ENCODE peak calls at places on chromosomes 5 and 9, in ten cellular contexts. Q is heart left ventricle, Z is suprapubic skin, Y is kidney, W is neuronal stem cell, L is cardiac muscle cell, E is stomach, G is SJSA1, V is astrocyte, C is endothelial cell of umbilical vein. T is an unnamed sample. For H3K36me3, the result is how much of the 10 kb centered on the place peaks cover.

GRCh38 chr5:5404376-5404775 is 18.1 kb upstream of the ICE1 start:
- DNase-seq in Q (no peak), W (no peak), C (no peak), Z (no peak), E (no peak), G (no peak), V (no peak), Y (no peak), L (no peak), T (no peak)

GRCh38 chr9:125971895-125972729 is 224.9 kb downstream of the PBX3 start:
- DNase-seq in L (no peak), W (no peak), Q (no peak), Z (no peak), E (no peak), V (no peak), Y (no peak), C (no peak), G (no peak), T (no peak)

GRCh38 chr5:83340511-83340918 is 131.0 kb upstream of the VCAN start:
- DNase-seq in V (no peak), Y (no peak), L (no peak), E (no peak), G (no peak), W (no peak), Z (no peak), C (no peak), Q (no peak), T (no peak)

GRCh38 chr9:312596-313320 is 98.1 kb downstream of the DOCK8 start:
- DNase-seq in G (no peak), E (no peak), Y (no peak), V (no peak), W (no peak), L (no peak), Z (no peak), Q (no peak), C (no peak), T (no peak)

GRCh38 chr5:171966270-171966669 is 40.2 kb downstream of the FBXW11 start:
- DNase-seq in V (no peak), C (peak), Q (no peak), G (no peak), Y (no peak), E (no peak), L (no peak), W (no peak), Z (no peak), T (no peak)

GRCh38 chr5:153775923-153776322 is 262.8 kb downstream of the FAM114A2 start:
- DNase-seq in E (no peak), Y (no peak), C (no peak), V (no peak), Q (no peak), Z (no peak), L (no peak), G (no peak), W (no peak), T (no peak)

GRCh38 chr5:73312146-73312871 is 136.3 kb downstream of the FOXD1 start:
- DNase-seq in C (no peak), L (no peak), E (no peak), Z (no peak), Y (peak), Q (no peak), G (peak), W (no peak), V (peak), T (no peak)

GRCh38 chr9:4932681-4933080 is 52.4 kb upstream of the JAK2 start:
- DNase-seq in G (no peak), V (no peak), Q (no peak), E (no peak), Y (no peak), C (no peak), W (no peak), Z (no peak), L (no peak), T (no peak)

GRCh38 chr5:38208782-38209378 is 49.5 kb upstream of the EGFLAM start:
- DNase-seq in E (no peak), Y (no peak), W (peak), C (peak), V (peak), L (peak), Z (no peak), Q (no peak), G (no peak), T (peak)

GRCh38 chr5:150021491-150022162 is 21.1 kb downstream of the HMGXB3 start:
- DNase-seq in Y (peak), Z (no peak), Q (peak), L (no peak), C (peak), G (peak), W (no peak), V (peak), E (no peak), T (peak)

GRCh38 chr9:93295031-93295430 is 111.1 kb downstream of the WNK2 start:
- DNase-seq in V (no peak), Z (peak), Y (peak), Q (no peak), L (no peak), E (no peak), C (no peak), W (no peak), G (no peak), T (no peak)

GRCh38 chr9:35341585-35341984 is 148.3 kb upstream of the RUSC2 start:
- DNase-seq in C (peak), L (peak), Q (peak), W (no peak), G (no peak), Z (no peak), Y (peak), V (peak), E (peak), T (peak)

GRCh38 chr5:59042683-59043082 is 459.8 kb downstream of the RAB3C start:
- DNase-seq in G (no peak), W (no peak), Q (peak), V (peak), Y (no peak), E (peak), Z (no peak), L (peak), C (no peak), T (peak)

GRCh38 chr5:172008689-172009141 is 2.3 kb upstream of the FBXW11 start:
- DNase-seq in G (no peak), L (peak), C (no peak), W (no peak), Z (no peak), V (peak), Y (no peak), Q (no peak), E (no peak), T (no peak)

GRCh38 chr5:132180134-132180745 is 47.4 kb downstream of the P4HA2 start:
- DNase-seq in Z (no peak), G (no peak), V (peak), Y (no peak), Q (no peak), C (peak), W (peak), E (no peak), L (peak), T (no peak)

GRCh38 chr5:98789029-98789428 is 15.6 kb downstream of the RGMB start:
- DNase-seq in Y (no peak), Q (no peak), Z (no peak), W (no peak), E (no peak), L (no peak), G (no peak), V (no peak), C (no peak), T (no peak)
- H3K36me3 ChIP-seq in Y (under half), Q (under half), Z (under half), W (half or more), E (under half), L (under half), G (half or more), V (half or more), C (under half), T (under half)

GRCh38 chr5:880816-881550 is 11.6 kb downstream of the BRD9 start:
- DNase-seq in G (no peak), Q (no peak), W (no peak), Z (no peak), C (no peak), E (no peak), Y (peak), L (no peak), V (no peak), T (no peak)

GRCh38 chr5:873328-873727 is 19.3 kb downstream of the BRD9 start:
- DNase-seq in G (no peak), Y (no peak), E (no peak), W (no peak), Q (no peak), V (no peak), Z (no peak), L (no peak), C (peak), T (no peak)

GRCh38 chr5:878125-878524 is 14.5 kb downstream of the BRD9 start:
- DNase-seq in G (no peak), L (no peak), E (no peak), Q (no peak), C (no peak), V (no peak), Z (no peak), W (no peak), Y (peak), T (no peak)

GRCh38 chr5:875931-876330 is 16.7 kb downstream of the BRD9 start:
- DNase-seq in V (no peak), C (no peak), W (no peak), G (no peak), Y (peak), E (no peak), Q (no peak), L (no peak), Z (no peak), T (no peak)

DNA sequence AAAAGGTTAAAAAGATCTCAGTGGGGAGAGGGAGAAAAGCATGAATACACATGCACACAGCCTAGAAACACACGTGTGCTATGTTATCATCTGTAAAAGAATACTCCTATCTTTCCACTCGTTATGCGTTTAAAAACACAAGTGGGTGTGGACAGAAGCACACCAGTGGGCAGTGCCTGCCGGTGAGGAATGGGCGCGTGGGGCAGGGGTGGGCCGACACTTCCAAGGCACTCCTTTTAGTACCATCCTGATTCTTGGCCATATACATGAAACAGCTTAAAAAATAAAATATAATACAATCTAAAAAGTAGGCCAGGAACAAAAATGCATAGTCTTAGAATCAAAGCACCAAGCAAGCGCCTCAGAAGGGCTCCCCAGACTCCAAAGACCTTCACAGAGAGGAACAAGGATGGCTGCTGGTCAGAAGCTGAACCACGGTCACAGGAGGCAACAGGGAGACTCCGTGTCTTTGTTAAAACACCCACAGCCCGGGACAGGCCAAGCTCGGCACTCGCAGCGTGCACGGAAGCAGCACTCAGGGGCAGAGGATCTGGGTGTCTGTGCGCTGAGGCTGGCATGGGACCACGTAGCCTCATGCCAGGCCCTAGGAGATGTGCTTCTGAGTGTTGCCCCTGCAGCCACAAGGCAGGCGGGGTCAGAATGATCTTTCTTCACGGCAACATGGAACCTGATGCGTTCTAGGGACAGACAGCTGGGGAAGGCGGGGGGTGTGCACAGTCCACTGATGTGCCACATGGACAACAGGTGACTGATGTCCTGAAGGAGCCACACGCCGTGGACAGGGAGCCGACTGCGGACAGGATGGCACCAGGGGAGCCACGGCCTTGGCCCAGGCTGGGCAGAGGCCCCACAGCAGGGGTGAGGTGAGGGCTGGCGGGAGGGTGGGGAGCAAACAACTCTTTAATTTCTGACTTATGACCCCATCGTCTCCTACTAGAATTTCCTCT is 15.9 kb downstream of the BRD9 start:
- DNase-seq in Z (no peak), C (no peak), L (no peak), Y (peak), Q (no peak), W (no peak), G (no peak), E (no peak), V (no peak), T (no peak)
- H3K36me3 ChIP-seq in Z (half or more), C (under half), L (under half), Y (under half), Q (under half), W (half or more), G (half or more), E (half or more), V (under half), T (under half)

GRCh38 chr9:69229367-69229766 is 55.3 kb downstream of the TJP2 start:
- DNase-seq in Y (no peak), E (no peak), L (no peak), V (no peak), W (no peak), G (no peak), C (no peak), Z (no peak), Q (no peak), T (no peak)
- H3K36me3 ChIP-seq in Y (under half), E (half or more), L (half or more), V (under half), W (half or more), G (under half), C (under half), Z (half or more), Q (under half), T (half or more)

DNA sequence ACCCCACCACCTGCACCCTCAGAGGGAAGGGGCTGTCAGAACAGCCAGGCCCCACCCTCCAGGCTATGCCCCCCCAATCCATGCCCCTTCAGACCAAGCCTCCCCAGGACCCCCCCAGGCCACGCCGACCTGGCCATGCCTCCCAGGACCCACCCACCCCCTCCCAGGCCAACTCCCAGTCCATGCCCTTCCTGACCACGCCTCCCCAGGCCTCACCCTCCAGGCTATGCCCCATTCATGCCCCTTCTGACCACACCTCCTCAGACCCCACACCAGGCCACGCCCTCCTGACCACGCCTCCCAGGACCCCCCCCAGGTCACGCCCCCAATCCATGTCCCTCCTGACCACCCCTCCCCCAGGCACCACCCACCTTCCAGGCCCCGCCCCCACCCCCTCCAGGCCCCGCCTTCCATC is 27.6 kb downstream of the TPPP start:
- DNase-seq in Z (peak), V (no peak), E (no peak), Q (peak), W (no peak), Y (peak), C (no peak), L (no peak), G (no peak), T (no peak)
- H3K36me3 ChIP-seq in Z (under half), V (under half), E (half or more), Q (under half), W (half or more), Y (under half), C (under half), L (under half), G (under half), T (under half)

DNA sequence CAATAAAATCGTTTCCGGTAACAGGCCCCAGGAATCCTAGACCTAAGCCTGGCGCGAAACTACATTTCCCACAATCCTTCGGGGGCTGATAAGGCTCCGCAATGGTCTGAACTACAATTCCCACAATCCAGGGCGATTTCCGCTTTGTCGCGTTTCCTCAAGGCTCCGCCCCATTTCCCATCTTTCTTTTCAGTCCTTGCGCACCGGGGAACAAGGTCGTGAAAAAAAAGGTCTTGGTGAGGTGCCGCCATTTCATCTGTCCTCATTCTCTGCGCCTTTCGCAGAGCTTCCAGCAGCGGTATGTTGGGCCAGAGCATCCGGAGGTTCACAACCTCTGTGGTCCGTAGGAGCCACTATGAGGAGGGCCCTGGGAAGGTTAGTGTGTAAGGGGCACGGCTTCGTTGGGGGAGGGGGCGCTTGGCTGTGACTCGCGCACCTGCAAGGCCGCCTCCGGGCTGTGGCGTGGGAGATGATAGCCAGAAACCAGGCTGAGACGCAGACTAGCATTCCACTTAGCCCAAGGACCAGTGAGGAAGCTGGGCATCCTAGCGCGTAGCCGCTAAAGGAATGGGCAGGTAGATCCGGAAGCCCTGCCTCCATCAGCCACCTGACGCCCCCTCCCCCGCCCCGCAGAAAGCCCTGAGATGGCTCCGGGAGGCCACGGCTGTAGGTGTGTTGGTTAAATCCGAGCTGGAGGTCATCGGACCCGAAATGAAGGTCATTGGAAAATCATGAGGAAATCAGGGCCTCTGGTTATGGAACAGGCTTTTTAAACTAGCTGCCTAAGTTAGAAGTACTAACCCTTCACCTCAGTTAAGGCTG is at the start of gene COX7C:
- DNase-seq in Z (peak), E (peak), V (peak), Q (peak), W (peak), C (peak), L (peak), Y (peak), G (peak), T (peak)
- H3K36me3 ChIP-seq in Z (under half), E (under half), V (under half), Q (under half), W (under half), C (under half), L (under half), Y (under half), G (under half), T (under half)

GRCh38 chr5:151073280-151073679 is 7.6 kb downstream of the TNIP1 start:
- DNase-seq in Z (no peak), E (no peak), C (no peak), W (no peak), Q (no peak), L (no peak), Y (no peak), V (no peak), G (no peak), T (no peak)
- H3K36me3 ChIP-seq in Z (under half), E (under half), C (under half), W (under half), Q (under half), L (under half), Y (under half), V (under half), G (half or more), T (under half)

GRCh38 chr9:113997610-113998009 is 80.5 kb downstream of the AMBP start:
- DNase-seq in Z (peak), Y (peak), C (no peak), E (peak), Q (no peak), G (peak), V (no peak), W (no peak), L (no peak), T (peak)
- H3K36me3 ChIP-seq in Z (under half), Y (under half), C (under half), E (under half), Q (under half), G (under half), V (under half), W (half or more), L (under half), T (under half)

GRCh38 chr5:134578578-134579283 is 53.3 kb downstream of the JADE2 start:
- DNase-seq in Y (peak), L (no peak), E (no peak), Z (no peak), C (no peak), V (no peak), W (no peak), G (no peak), Q (peak), T (no peak)

GRCh38 chr5:134579284-134579771 is 53.3 kb downstream of the SAR1B start:
- DNase-seq in Y (no peak), Q (peak), E (no peak), G (no peak), C (no peak), V (no peak), L (no peak), Z (no peak), W (no peak), T (no peak)

GRCh38 chr5:134576386-134577021 is 51.0 kb downstream of the JADE2 start:
- DNase-seq in E (no peak), C (no peak), Y (peak), G (no peak), Q (peak), W (no peak), L (no peak), V (no peak), Z (no peak), T (no peak)

GRCh38 chr5:134577022-134577795 is 51.7 kb downstream of the JADE2 start:
- DNase-seq in E (no peak), L (no peak), Y (peak), V (peak), Z (no peak), G (peak), C (peak), Q (peak), W (no peak), T (no peak)

GRCh38 chr5:134577796-134578577 is 52.5 kb downstream of the JADE2 start:
- DNase-seq in Q (peak), L (peak), C (peak), Y (peak), E (peak), Z (no peak), V (peak), G (peak), W (peak), T (peak)
- H3K36me3 ChIP-seq in Q (under half), L (under half), C (under half), Y (under half), E (half or more), Z (half or more), V (under half), G (half or more), W (under half), T (half or more)

GRCh38 chr9:128341435-128341849 is 1.1 kb downstream of the SLC27A4 start:
- DNase-seq in W (no peak), Y (no peak), E (peak), G (peak), L (peak), C (peak), Z (no peak), V (peak), Q (peak), T (peak)

GRCh38 chr9:128343855-128344254 is 3.5 kb downstream of the SLC27A4 start:
- DNase-seq in V (no peak), E (no peak), Z (no peak), G (no peak), Y (no peak), W (no peak), C (no peak), L (no peak), Q (no peak), T (no peak)

GRCh38 chr9:128342971-128343680 is 2.8 kb downstream of the SLC27A4 start:
- DNase-seq in V (no peak), C (no peak), W (no peak), Z (no peak), L (peak), G (no peak), Q (no peak), E (no peak), Y (no peak), T (no peak)

GRCh38 chr9:128349125-128349524 is 8.8 kb downstream of the SLC27A4 start:
- DNase-seq in W (no peak), Y (no peak), L (no peak), G (no peak), Z (no peak), V (no peak), C (no peak), Q (no peak), E (no peak), T (no peak)

GRCh38 chr9:128344931-128345605 is 4.7 kb downstream of the SLC27A4 start:
- DNase-seq in W (no peak), G (no peak), L (no peak), Y (no peak), Z (no peak), C (no peak), E (no peak), Q (no peak), V (no peak), T (no peak)
- H3K36me3 ChIP-seq in W (half or more), G (under half), L (under half), Y (under half), Z (half or more), C (under half), E (half or more), Q (under half), V (under half), T (half or more)

T was measured in thyroid gland.